ENCODE peak calls at places on chromosomes 7 and 10, in six cellular contexts. C is K562, N is H1, E is WTC11, I is GM12878, Q is HepG2. V is an unnamed sample.

GRCh38 chr10:29862926-29863614 is 196.3 kb downstream of the JCAD start:
- DNase-seq in C (no peak), N (no peak), E (no peak), I (no peak), Q (no peak), V (no peak)

GRCh38 chr7:110090113-110090820 is 1000.7 kb upstream of the LRRN3 start:
- DNase-seq in C (no peak), N (no peak), E (no peak), I (no peak), Q (peak; percentile 37), V (peak; percentile 57)

GRCh38 chr7:148368562-148368961 is 222.0 kb upstream of the C7orf33 start:
- DNase-seq in C (no peak), N (peak; percentile 33), E (no peak), I (no peak), Q (no peak), V (no peak)

GRCh38 chr7:22694597-22695207 is 32.3 kb upstream of the IL6 start:
- DNase-seq in C (no peak), N (no peak), E (no peak), I (no peak), Q (no peak), V (no peak)

GRCh38 chr10:79069325-79070090 is 742 bp downstream of the ZMIZ1 start:
- DNase-seq in C (peak; percentile 66), N (no peak), E (peak; percentile 32), I (no peak), Q (no peak), V (peak; percentile 44)

GRCh38 chr7:104973227-104973626 is 40.8 kb upstream of the KMT2E start:
- DNase-seq in C (no peak), N (peak; percentile 22), E (no peak), I (no peak), Q (no peak), V (no peak)

GRCh38 chr10:112875474-112876267 is 74.4 kb upstream of the TCF7L2 start:
- DNase-seq in C (no peak), N (no peak), E (no peak), I (no peak), Q (peak; percentile 47), V (no peak)

GRCh38 chr10:114962441-114962840 is 24.4 kb downstream of the TRUB1 start:
- DNase-seq in C (no peak), N (no peak), E (no peak), I (no peak), Q (no peak), V (no peak)

GRCh38 chr7:85030893-85031292 is 156.0 kb downstream of the SEMA3D start:
- DNase-seq in C (peak; percentile 11), N (no peak), E (no peak), I (no peak), Q (peak; percentile 5), V (peak; percentile 56)

GRCh38 chr10:132788831-132789219 is 2.9 kb upstream of the NKX6-2 start:
- DNase-seq in C (no peak), N (no peak), E (no peak), I (no peak), Q (no peak), V (peak; percentile 61)

GRCh38 chr10:49408437-49409306 is 12.8 kb upstream of the DRGX start:
- DNase-seq in C (peak; percentile 67), N (peak; percentile 62), E (peak; percentile 66), I (no peak), Q (peak; percentile 20), V (peak; percentile 74)

GRCh38 chr7:11130012-11130411 is 156.3 kb downstream of the PHF14 start:
- DNase-seq in C (no peak), N (no peak), E (no peak), I (no peak), Q (no peak), V (no peak)

GRCh38 chr10:14491814-14492213 is 161.1 kb upstream of the FRMD4A start:
- DNase-seq in C (no peak), N (no peak), E (no peak), I (no peak), Q (no peak), V (no peak)

GRCh38 chr10:43939939-43940810 is 291.5 kb upstream of the ZNF32 start:
- DNase-seq in C (no peak), N (no peak), E (no peak), I (no peak), Q (no peak), V (no peak)

GRCh38 chr7:130942211-130942964 is 208.4 kb upstream of the KLF14 start:
- DNase-seq in C (peak; percentile 80), N (no peak), E (no peak), I (no peak), Q (peak; percentile 70), V (no peak)

GRCh38 chr7:97215556-97215955 is 98.1 kb downstream of the SDHAF3 start:
- DNase-seq in C (peak; percentile 57), N (no peak), E (peak; percentile 13), I (no peak), Q (no peak), V (peak; percentile 16)

GRCh38 chr10:113007343-113007771 is 57.3 kb downstream of the TCF7L2 start:
- DNase-seq in C (no peak), N (no peak), E (no peak), I (no peak), Q (peak; percentile 97), V (no peak)

GRCh38 chr7:77548222-77548621 is 11.1 kb downstream of the PTPN12 start:
- DNase-seq in C (no peak), N (no peak), E (no peak), I (no peak), Q (no peak), V (no peak)

GRCh38 chr7:2212906-2213305 is 19.8 kb downstream of the MAD1L1 start:
- DNase-seq in C (no peak), N (no peak), E (no peak), I (no peak), Q (no peak), V (no peak)

GRCh38 chr10:92574545-92575377 is 868 bp upstream of the IDE start:
- DNase-seq in C (no peak), N (no peak), E (no peak), I (no peak), Q (no peak), V (peak; percentile 78)

GRCh38 chr7:7761340-7761973 is 43.0 kb upstream of the RPA3 start:
- DNase-seq in C (no peak), N (no peak), E (no peak), I (no peak), Q (peak; percentile 48), V (no peak)

GRCh38 chr7:131196808-131197207 is 130.9 kb upstream of the MKLN1 start:
- DNase-seq in C (no peak), N (no peak), E (no peak), I (no peak), Q (no peak), V (no peak)

GRCh38 chr10:12340371-12340770 is 9.0 kb upstream of the CAMK1D start:
- DNase-seq in C (no peak), N (no peak), E (no peak), I (no peak), Q (no peak), V (no peak)

GRCh38 chr10:118669835-118670234 is 74.4 kb upstream of the PRLHR start:
- DNase-seq in C (no peak), N (no peak), E (no peak), I (no peak), Q (no peak), V (no peak)

GRCh38 chr7:128381161-128381821 is 19.8 kb upstream of the PRRT4 start:
- DNase-seq in C (peak; percentile 88), N (peak; percentile 96), E (peak; percentile 89), I (no peak), Q (no peak), V (peak; percentile 94)

GRCh38 chr7:158300427-158300826 is 287.2 kb downstream of the PTPRN2 start:
- DNase-seq in C (no peak), N (peak; percentile 32), E (no peak), I (no peak), Q (no peak), V (no peak)

GRCh38 chr7:76364198-76364584 is 5.4 kb upstream of the YWHAG start:
- DNase-seq in C (no peak), N (no peak), E (no peak), I (no peak), Q (no peak), V (no peak)

GRCh38 chr7:47180268-47180826 is 401.6 kb downstream of the TNS3 start:
- DNase-seq in C (peak; percentile 60), N (peak; percentile 68), E (peak; percentile 59), I (no peak), Q (peak; percentile 49), V (peak; percentile 78)

DNA sequence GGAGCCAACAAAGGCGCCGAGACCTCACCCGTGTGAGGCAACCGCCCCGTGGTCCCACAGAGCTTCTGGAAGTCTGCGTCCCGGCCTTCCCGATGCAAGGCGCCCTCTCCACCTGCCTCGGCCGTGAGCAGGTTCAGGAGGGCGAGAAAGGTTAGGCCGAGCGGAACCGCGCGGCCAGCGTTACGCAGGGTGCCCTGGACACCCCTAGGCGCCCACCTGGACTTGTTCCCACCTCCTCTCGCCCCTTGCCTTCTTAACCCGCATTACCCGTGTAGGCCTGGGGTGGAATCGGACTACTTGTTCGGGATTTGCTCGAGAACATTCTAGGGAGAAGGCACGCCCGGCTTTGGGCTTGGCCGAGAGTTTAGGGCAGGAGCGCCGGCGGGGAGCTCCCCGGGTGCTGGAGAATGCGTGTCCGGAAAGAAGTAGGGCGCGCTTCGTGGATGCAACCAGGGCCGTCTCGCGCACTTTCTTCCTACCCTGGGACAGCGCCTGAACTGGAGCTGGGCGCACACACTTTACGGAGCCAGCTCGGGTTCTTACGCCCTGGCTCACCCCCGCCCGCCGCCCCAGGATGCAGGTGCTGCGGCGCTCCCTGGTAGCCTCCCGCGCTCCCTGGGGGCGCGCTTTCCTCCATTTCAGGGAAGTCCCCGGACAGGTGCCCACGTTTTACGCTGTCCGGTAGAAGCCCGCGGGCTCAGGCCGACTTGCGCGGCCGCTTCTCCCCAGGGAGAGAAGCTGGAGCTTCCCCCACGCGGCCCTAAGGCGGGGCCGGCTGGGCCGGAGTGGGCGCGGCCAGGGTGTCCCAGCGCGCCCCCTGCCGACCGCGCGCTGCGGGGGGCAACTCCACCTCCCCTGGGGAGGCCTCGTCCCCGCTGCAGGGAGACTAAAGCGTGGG is 74.5 kb downstream of the INSIG1 start:
- DNase-seq in C (peak; percentile 72), N (peak; percentile 60), E (no peak), I (no peak), Q (no peak), V (peak; percentile 40)
- TF ChIP-seq CTCF in C (peak; percentile 58), N (peak; percentile 12), E (no peak), I (peak; percentile 57), Q (no peak), V (peak; percentile 38)

GRCh38 chr10:22712246-22712958 is 2.0 kb downstream of the PIP4K2A start:
- DNase-seq in C (no peak), N (no peak), E (no peak), I (no peak), Q (no peak), V (no peak)
- TF ChIP-seq CREB1 in C (no peak), N (no peak), E (no peak), I (no peak), Q (no peak), V (no peak)

GRCh38 chr7:99447943-99448342 is 9.2 kb downstream of the CPSF4 start:
- DNase-seq in C (peak; percentile 42), N (no peak), E (no peak), I (no peak), Q (peak; percentile 51), V (peak; percentile 30)
- TF ChIP-seq CTCF in C (peak; percentile 37), N (peak; percentile 25), E (no peak), I (peak; percentile 50), Q (peak; percentile 80), V (peak; percentile 17)

DNA sequence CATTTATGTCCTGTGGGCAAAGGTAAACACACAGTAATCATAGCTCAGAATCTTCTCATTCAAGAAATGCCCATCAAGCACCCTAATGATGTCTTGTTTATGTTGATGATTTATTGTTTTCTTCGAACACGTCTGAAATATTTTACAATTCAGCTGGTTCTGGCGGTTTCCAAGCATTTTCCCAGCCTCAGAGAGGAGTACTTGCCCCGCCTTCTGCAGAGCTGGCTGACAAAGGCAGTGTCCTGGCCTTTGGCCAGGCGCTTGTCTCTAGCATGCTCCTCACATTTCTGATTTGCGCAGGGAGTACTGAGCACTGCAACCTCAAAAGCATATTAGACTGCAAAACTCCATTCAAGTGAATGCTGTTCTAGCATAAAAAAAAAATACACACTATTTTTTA is 314.2 kb upstream of the GNAI1 start:
- DNase-seq in C (no peak), N (no peak), E (no peak), I (no peak), Q (no peak), V (peak; percentile 6)
- TF ChIP-seq CREB1 in C (no peak), N (no peak), E (no peak), I (no peak), Q (no peak), V (no peak)